ENCODE peak calls at places on chromosomes 7 and 10, in five cellular contexts. S is cardiac muscle cell, X is WTC11, N is uterus, F is T-helper 9 cell. D is an unnamed sample.

GRCh38 chr7:158495256-158495655 is 92.4 kb downstream of the PTPRN2 start:
- DNase-seq in X (no peak), N (no peak), S (no peak), F (no peak), D (peak; percentile 53)

GRCh38 chr10:35433851-35434426 is 97.6 kb downstream of the CCNY start:
- DNase-seq in X (no peak), S (no peak), N (no peak), F (no peak), D (no peak)

GRCh38 chr10:121698336-121698735 is 100.1 kb upstream of the FGFR2 start:
- DNase-seq in F (no peak), X (no peak), N (no peak), S (no peak), D (no peak)

GRCh38 chr7:157193274-157193673 is 54.5 kb downstream of the UBE3C start:
- DNase-seq in X (no peak), F (no peak), N (no peak), S (no peak), D (no peak)

GRCh38 chr10:132539431-132539839 is 1.8 kb downstream of the INPP5A start:
- DNase-seq in X (peak; percentile 6), N (no peak), S (no peak), F (no peak), D (no peak)

GRCh38 chr10:24617771-24618396 is 105.8 kb downstream of the ARHGAP21 start:
- DNase-seq in X (peak; percentile 83), S (peak; percentile 67), N (peak; percentile 31), F (peak; percentile 50), D (peak; percentile 90)

GRCh38 chr10:11478807-11479206 is 132.6 kb downstream of the USP6NL start:
- DNase-seq in X (no peak), F (no peak), S (no peak), N (no peak), D (no peak)

GRCh38 chr7:131931368-131931767 is 374.9 kb upstream of the PODXL start:
- DNase-seq in F (no peak), S (no peak), X (no peak), N (no peak), D (no peak)

GRCh38 chr7:48182736-48183369 is 11.6 kb downstream of the ABCA13 start:
- DNase-seq in N (no peak), F (no peak), X (no peak), S (no peak), D (no peak)

GRCh38 chr10:47420305-47421056 is 36.4 kb upstream of the ZNF488 start:
- DNase-seq in X (no peak), N (no peak), F (no peak), S (no peak), D (peak; percentile 18)

GRCh38 chr7:51000956-51001355 is 218.3 kb upstream of the GRB10 start:
- DNase-seq in S (no peak), N (no peak), X (no peak), F (no peak), D (peak; percentile 55)

GRCh38 chr7:104005197-104005596 is 15.7 kb upstream of the RELN start:
- DNase-seq in F (no peak), S (no peak), N (no peak), X (no peak), D (peak; percentile 12)

GRCh38 chr7:284762-285722 is 4.9 kb upstream of the FOXL3 start:
- DNase-seq in N (no peak), X (no peak), S (no peak), F (no peak), D (no peak)

GRCh38 chr7:2038876-2039728 is 193.6 kb downstream of the MAD1L1 start:
- DNase-seq in N (no peak), X (peak; percentile 4), S (no peak), F (no peak), D (no peak)

GRCh38 chr10:79254333-79255006 is 92.8 kb upstream of the PPIF start:
- DNase-seq in S (no peak), N (no peak), F (no peak), X (no peak), D (no peak)

GRCh38 chr7:123763191-123763661 is 14.4 kb upstream of the WASL start:
- DNase-seq in S (no peak), X (no peak), F (no peak), N (no peak), D (no peak)

GRCh38 chr7:127632276-127632910 is 14.5 kb upstream of the PAX4 start:
- DNase-seq in X (no peak), F (no peak), S (no peak), N (no peak), D (no peak)